ENCODE peak calls at places on chromosomes 7 and 10, in seven cellular contexts. O, D, C, B, P, S and K are unnamed samples.

GRCh38 chr7:155792999-155793560 is 19.2 kb downstream of the SHH start:
- DNase-seq in O (no peak), D (no peak), B (no peak), C (no peak), P (no peak), S (no peak), K (no peak)

GRCh38 chr7:76023002-76023401 is 24.8 kb downstream of the STYXL1 start:
- DNase-seq in P (no peak), B (no peak), O (no peak), C (no peak), S (no peak), D (no peak), K (no peak)

GRCh38 chr7:87480386-87480785 is 4.9 kb upstream of the ABCB4 start:
- DNase-seq in C (no peak), P (no peak), S (no peak), B (no peak), D (no peak), O (no peak), K (no peak)

GRCh38 chr7:181738-182137 is 10.6 kb upstream of the FAM20C start:
- DNase-seq in O (no peak), S (no peak), B (no peak), D (no peak), C (no peak), P (no peak), K (no peak)

GRCh38 chr10:3433988-3434387 is 261.4 kb upstream of the PITRM1 start:
- DNase-seq in S (no peak), O (no peak), B (no peak), D (no peak), C (no peak), P (no peak), K (no peak)

GRCh38 chr7:139111885-139112284 is 2.4 kb upstream of the ZC3HAV1 start:
- DNase-seq in B (no peak), O (no peak), C (no peak), S (no peak), P (no peak), D (no peak), K (no peak)

GRCh38 chr10:12729885-12730284 is 271.6 kb downstream of the CCDC3 start:
- DNase-seq in D (peak), B (no peak), P (no peak), S (no peak), C (no peak), O (no peak), K (no peak)

GRCh38 chr10:126686271-126686670 is 15.8 kb upstream of the C10orf90 start:
- DNase-seq in D (no peak), O (no peak), C (no peak), B (no peak), P (no peak), S (no peak), K (no peak)

GRCh38 chr10:115851689-115852088 is 421.3 kb downstream of the GFRA1 start:
- DNase-seq in P (no peak), B (no peak), C (no peak), S (no peak), D (no peak), O (no peak), K (no peak)

GRCh38 chr10:63173468-63174227 is 40.5 kb downstream of the NRBF2 start:
- DNase-seq in B (no peak), P (no peak), C (no peak), S (no peak), D (no peak), O (no peak), K (no peak)

GRCh38 chr7:17130281-17131059 is 168.0 kb upstream of the AHR start:
- DNase-seq in D (no peak), O (no peak), C (no peak), S (no peak), P (no peak), B (peak), K (no peak)

GRCh38 chr10:12564173-12564572 is 214.8 kb downstream of the CAMK1D start:
- DNase-seq in D (no peak), B (no peak), P (no peak), C (no peak), S (no peak), O (no peak), K (no peak)

GRCh38 chr7:157474685-157475084 is 137.9 kb downstream of the DNAJB6 start:
- DNase-seq in O (no peak), P (no peak), B (no peak), S (no peak), D (no peak), C (no peak), K (no peak)

GRCh38 chr10:85790155-85790789 is 576.3 kb downstream of the GRID1 start:
- DNase-seq in B (no peak), C (no peak), S (no peak), D (no peak), P (no peak), O (no peak), K (no peak)

GRCh38 chr7:137681657-137682562 is 164.9 kb downstream of the DGKI start:
- DNase-seq in C (no peak), S (peak), D (no peak), B (peak), O (no peak), P (no peak), K (no peak)

GRCh38 chr10:104101902-104102301 is 16.2 kb upstream of the COL17A1 start:
- DNase-seq in D (no peak), O (no peak), P (no peak), S (no peak), B (no peak), C (no peak), K (no peak)

GRCh38 chr7:92698237-92698841 is 108.1 kb upstream of the FAM133B start:
- DNase-seq in B (peak), S (peak), C (no peak), O (peak), D (peak), P (no peak), K (no peak)

GRCh38 chr10:104038537-104038936 is 47.1 kb downstream of the COL17A1 start:
- DNase-seq in D (no peak), B (no peak), O (no peak), C (no peak), S (no peak), P (no peak), K (no peak)

GRCh38 chr10:75395955-75396860 is 5.4 kb downstream of the ZNF503 start:
- DNase-seq in P (peak), C (no peak), B (no peak), S (peak), D (peak), O (peak), K (peak)

GRCh38 chr7:13945670-13946069 is 43.8 kb downstream of the ETV1 start:
- DNase-seq in S (peak), B (no peak), P (no peak), D (no peak), O (no peak), C (no peak), K (no peak)

GRCh38 chr10:21534611-21535493 is 820 bp downstream of the MLLT10 start:
- DNase-seq in B (no peak), C (no peak), S (peak), O (peak), P (peak), D (peak), K (peak)

GRCh38 chr7:151126500-151127137 is 40.3 kb downstream of the AGAP3 start:
- DNase-seq in S (no peak), B (no peak), C (no peak), D (no peak), O (no peak), P (no peak), K (no peak)

GRCh38 chr10:88041243-88042161 is 178.1 kb downstream of the PTEN start:
- DNase-seq in S (no peak), D (no peak), B (no peak), O (no peak), P (no peak), C (no peak), K (no peak)

GRCh38 chr7:25519962-25520562 is 291.8 kb upstream of the NPVF start:
- DNase-seq in S (no peak), D (no peak), O (no peak), C (no peak), P (no peak), B (no peak), K (no peak)

GRCh38 chr7:24540956-24541355 is 32.3 kb upstream of the PALS2 start:
- DNase-seq in P (no peak), C (no peak), D (no peak), B (no peak), S (no peak), O (no peak), K (no peak)

GRCh38 chr7:20432071-20432470 is 101.4 kb downstream of the ITGB8 start:
- DNase-seq in D (no peak), S (no peak), B (no peak), P (no peak), C (no peak), O (no peak), K (no peak)

GRCh38 chr7:44268671-44269070 is 56.7 kb downstream of the CAMK2B start:
- DNase-seq in O (no peak), C (no peak), B (no peak), S (no peak), D (no peak), P (no peak), K (no peak)

GRCh38 chr7:6578114-6579084 is 1.1 kb downstream of the ZDHHC4 start:
- DNase-seq in B (no peak), S (no peak), P (no peak), O (no peak), C (no peak), D (no peak), K (no peak)

GRCh38 chr7:51127618-51127904 is 189.0 kb downstream of the COBL start:
- DNase-seq in S (no peak), P (no peak), D (no peak), O (no peak), B (no peak), C (no peak), K (no peak)

GRCh38 chr7:12389089-12389700 is 14.5 kb downstream of the VWDE start:
- DNase-seq in C (no peak), B (peak), O (no peak), D (peak), S (no peak), P (peak), K (no peak)
- TF ChIP-seq CTCF in C (peak), B (peak), O (peak), D (peak), S (peak), P (peak), K (peak)

GRCh38 chr7:2169923-2170575 is 62.7 kb downstream of the MAD1L1 start:
- DNase-seq in P (no peak), S (no peak), O (no peak), D (no peak), C (no peak), B (no peak), K (no peak)

GRCh38 chr7:2173184-2173827 is 59.4 kb downstream of the MAD1L1 start:
- DNase-seq in P (no peak), S (no peak), C (no peak), O (no peak), D (no peak), B (no peak), K (no peak)

GRCh38 chr7:2170576-2171521 is 61.9 kb downstream of the MAD1L1 start:
- DNase-seq in O (no peak), B (no peak), P (no peak), S (no peak), C (no peak), D (no peak), K (no peak)

GRCh38 chr7:2171855-2172254 is 60.9 kb downstream of the MAD1L1 start:
- DNase-seq in D (no peak), O (no peak), S (no peak), B (no peak), C (no peak), P (no peak), K (no peak)

DNA sequence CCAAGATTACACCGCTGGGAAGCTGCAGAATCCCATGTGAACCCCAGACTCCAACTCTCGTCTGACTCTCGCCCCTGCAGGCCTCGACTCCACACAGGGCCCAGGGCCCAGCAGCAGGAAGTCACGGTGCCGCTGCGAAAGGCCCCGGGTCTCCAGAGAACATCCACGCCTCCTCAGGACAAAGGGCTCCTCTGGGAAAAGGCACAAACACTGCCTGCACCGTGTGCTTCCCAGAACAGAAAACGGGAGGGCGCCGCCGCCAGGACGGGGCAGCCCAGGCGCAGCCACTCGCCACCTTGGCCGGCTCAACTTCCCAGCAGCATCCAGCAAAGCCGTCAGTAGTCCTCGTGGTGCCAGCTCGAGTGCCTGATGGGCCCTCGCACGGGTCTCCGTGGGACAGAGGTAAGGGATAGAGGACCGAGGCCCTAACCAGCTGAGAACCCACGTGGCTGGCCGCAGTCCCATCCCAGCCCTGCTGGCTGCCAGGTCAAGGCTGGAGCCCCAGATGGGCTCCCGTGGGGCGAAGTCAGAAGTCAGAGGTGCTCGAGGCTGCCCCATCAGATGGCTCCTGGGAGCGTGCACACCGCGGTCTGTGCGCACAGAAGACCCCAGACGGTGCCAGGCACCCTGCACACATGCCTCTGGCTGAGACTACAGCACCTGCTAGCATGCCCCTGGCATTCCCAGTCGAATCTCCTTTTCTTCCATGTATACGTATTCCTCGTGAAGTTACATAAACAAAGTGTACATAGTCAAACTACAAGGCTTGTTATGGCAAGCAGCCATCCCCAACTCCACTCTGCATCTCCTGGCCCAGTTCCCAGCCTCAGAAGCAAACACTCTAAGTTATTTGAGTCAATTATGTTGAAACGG is 60.2 kb downstream of the MAD1L1 start:
- DNase-seq in O (no peak), P (no peak), C (no peak), S (no peak), B (peak), D (no peak), K (no peak)
- TF ChIP-seq CTCF in O (no peak), P (no peak), C (no peak), S (no peak), B (no peak), D (no peak), K (no peak)

DNA sequence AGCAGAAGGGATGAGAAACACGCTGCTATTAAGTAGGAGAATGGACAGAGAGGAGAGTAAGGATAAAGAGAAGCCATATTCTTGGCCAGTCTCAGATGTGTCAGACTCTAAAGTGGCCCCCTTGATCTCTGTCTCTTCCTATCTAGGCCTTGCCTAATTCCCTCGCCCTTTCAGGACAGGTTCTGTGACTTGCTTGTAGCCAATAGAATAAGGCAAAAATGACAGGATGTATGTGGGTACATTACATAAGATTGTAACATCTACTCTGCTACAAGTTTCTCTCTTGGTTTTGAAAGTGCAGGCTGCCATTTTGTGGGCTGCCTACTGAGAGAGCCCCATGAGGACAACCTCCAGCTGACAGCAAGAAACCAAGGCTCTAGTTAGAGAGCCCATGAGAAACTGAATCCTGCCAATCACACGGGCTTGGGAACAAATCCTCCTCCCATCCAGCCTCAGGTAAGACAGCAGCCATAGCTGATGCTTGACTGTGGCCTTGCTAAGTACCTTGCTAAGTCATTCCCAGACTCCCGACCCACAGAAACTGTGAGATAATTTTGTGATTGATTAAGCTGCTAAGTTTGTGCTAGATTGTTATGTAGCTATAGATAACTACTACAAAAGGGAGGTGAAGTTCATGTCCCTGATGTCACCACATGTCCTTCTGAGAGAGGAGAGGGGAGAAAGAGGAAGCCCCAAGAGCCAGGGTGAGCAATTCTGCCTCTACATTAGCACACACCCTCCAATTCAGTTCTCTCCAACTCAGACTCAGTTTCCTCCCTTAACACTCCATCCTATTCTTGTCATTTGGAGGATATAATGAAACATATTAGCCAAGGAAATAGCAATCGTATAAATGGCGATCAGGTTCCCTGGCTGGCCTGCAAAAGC is 185.5 kb downstream of the SGMS1 start:
- DNase-seq in S (no peak), C (no peak), O (no peak), D (no peak), P (no peak), B (no peak), K (no peak)
- TF ChIP-seq CTCF in S (no peak), C (no peak), O (no peak), D (no peak), P (no peak), B (no peak), K (no peak)

GRCh38 chr7:8119228-8119627 is 142.7 kb downstream of the ICA1 start:
- DNase-seq in O (no peak), C (no peak), D (no peak), P (no peak), S (no peak), B (no peak), K (no peak)
- TF ChIP-seq CTCF in O (no peak), C (no peak), D (no peak), P (no peak), S (no peak), B (no peak), K (no peak)

DNA sequence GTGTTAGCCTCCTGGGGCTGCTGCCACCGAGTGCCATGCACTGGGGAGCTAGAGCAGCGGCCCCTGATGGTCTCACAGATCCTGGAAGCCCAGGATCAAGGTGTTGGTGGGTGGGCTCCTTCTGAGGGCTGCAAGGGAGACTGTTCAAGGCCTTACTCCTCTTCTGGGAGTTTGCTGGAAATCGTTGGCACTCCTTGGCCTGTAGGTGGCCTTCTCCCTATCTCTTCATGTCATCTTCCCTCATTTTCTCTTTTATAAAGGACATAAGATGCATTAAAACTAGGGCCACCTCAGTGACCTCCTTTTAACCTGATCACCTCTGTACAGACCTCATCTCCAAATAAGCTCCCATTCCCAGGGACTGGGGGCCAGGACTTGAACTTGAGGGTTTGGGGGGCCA is 27.0 kb upstream of the ZNF862 start:
- DNase-seq in D (no peak), P (no peak), B (no peak), O (no peak), C (no peak), S (no peak), K (no peak)
- TF ChIP-seq CTCF in D (peak), P (no peak), B (peak), O (no peak), C (no peak), S (no peak), K (no peak)

GRCh38 chr7:112930787-112931186 is 140.6 kb upstream of the TMEM168 start:
- DNase-seq in S (no peak), D (no peak), C (no peak), B (no peak), P (no peak), O (no peak), K (no peak)

GRCh38 chr7:112937651-112938390 is 147.6 kb upstream of the TMEM168 start:
- DNase-seq in S (no peak), C (no peak), B (no peak), O (no peak), P (no peak), D (no peak), K (no peak)

GRCh38 chr7:112938895-112939588 is 147.6 kb downstream of the GPR85 start:
- DNase-seq in D (peak), S (peak), B (no peak), C (no peak), P (peak), O (peak), K (peak)

GRCh38 chr7:112929411-112929810 is 139.2 kb upstream of the TMEM168 start:
- DNase-seq in C (no peak), D (no peak), P (no peak), B (no peak), O (no peak), S (no peak), K (no peak)

GRCh38 chr7:112933598-112933997 is 143.4 kb upstream of the TMEM168 start:
- DNase-seq in P (no peak), O (no peak), D (no peak), B (no peak), S (no peak), C (no peak), K (no peak)
- TF ChIP-seq CTCF in P (no peak), O (no peak), D (no peak), B (no peak), S (no peak), C (no peak), K (no peak)

GRCh38 chr7:37352974-37353948 is 95.4 kb downstream of the ELMO1 start:
- DNase-seq in P (no peak), C (no peak), S (no peak), O (peak), D (no peak), B (no peak), K (no peak)
- TF ChIP-seq CTCF in P (no peak), C (no peak), S (no peak), O (no peak), D (peak), B (no peak), K (no peak)

GRCh38 chr7:69076566-69076965 is 521.7 kb upstream of the AUTS2 start:
- DNase-seq in D (no peak), O (no peak), S (no peak), P (no peak), B (no peak), C (no peak), K (no peak)

DNA sequence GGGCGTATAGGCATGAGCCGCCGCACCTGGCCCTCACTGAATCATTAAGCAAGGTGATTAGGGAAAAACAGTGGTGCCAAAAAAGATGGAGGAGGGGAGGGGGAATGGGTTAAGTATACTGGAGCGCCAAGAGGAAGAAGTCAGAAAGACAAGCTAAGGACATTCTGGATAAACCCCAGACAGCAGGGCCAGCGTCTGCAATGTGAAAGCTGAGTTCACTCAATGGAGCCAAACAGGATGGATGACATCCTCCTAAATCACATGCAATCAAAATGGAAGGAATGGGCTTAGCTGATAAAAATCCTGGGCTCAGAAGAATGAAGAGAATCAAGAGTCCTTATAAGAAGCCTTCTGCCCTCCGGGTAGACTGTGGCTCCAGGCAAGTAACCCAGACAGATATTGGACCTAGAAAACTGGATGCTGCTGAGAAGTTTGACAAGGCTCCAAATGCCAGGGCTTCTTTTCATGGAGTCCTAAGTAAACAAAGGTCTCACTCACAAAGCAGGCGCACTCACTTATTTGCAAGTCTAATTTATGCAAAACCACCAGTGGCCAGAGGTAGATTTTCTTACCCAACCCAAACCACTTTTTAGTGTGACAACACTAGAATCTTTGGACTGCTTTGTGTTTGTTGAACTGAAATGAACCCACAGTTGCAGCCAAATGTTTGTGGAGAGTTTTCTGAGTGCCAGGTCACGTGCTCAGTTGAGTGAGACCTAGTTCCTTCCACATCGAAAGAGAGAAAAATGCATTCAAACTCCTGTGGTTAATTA is 519.1 kb upstream of the AUTS2 start:
- DNase-seq in D (no peak), C (no peak), S (no peak), O (peak), P (no peak), B (no peak), K (no peak)
- TF ChIP-seq CTCF in D (no peak), C (no peak), S (no peak), O (no peak), P (no peak), B (no peak), K (no peak)

GRCh38 chr7:101950450-101951119 is 133.2 kb downstream of the CUX1 start:
- DNase-seq in S (no peak), D (no peak), O (no peak), B (peak), P (no peak), C (no peak), K (no peak)
- TF ChIP-seq CTCF in S (no peak), D (peak), O (no peak), B (peak), P (peak), C (no peak), K (no peak)